ENCODE peak calls at places on chromosome 2, in five cellular contexts. One of them, this sample, is unnamed.

GRCh38 chr2:197647961-197648690 is 27.3 kb downstream of the RFTN2 start:
- DNase-seq in IMR-90: peak; percentile 85
- DNase-seq in tibial artery: no peak
- DNase-seq in pancreas: no peak
- DNase-seq in CD4-positive, alpha-beta memory T cell: no peak
- DNase-seq in this sample: no peak

GRCh38 chr2:53865264-53865663 is 5.5 kb upstream of the GPR75 start:
- DNase-seq in IMR-90: no peak
- DNase-seq in pancreas: no peak
- DNase-seq in CD4-positive, alpha-beta memory T cell: no peak
- DNase-seq in tibial artery: no peak
- DNase-seq in this sample: no peak

GRCh38 chr2:219675206-219675605 is 47.8 kb downstream of the SLC4A3 start:
- DNase-seq in CD4-positive, alpha-beta memory T cell: no peak
- DNase-seq in IMR-90: no peak
- DNase-seq in pancreas: no peak
- DNase-seq in tibial artery: no peak
- DNase-seq in this sample: no peak

GRCh38 chr2:224833986-224834385 is 117.8 kb upstream of the CCDC195 start:
- DNase-seq in pancreas: no peak
- DNase-seq in CD4-positive, alpha-beta memory T cell: no peak
- DNase-seq in IMR-90: no peak
- DNase-seq in tibial artery: no peak
- DNase-seq in this sample: no peak

GRCh38 chr2:191593622-191594416 is 84.1 kb upstream of the NABP1 start:
- DNase-seq in pancreas: no peak
- DNase-seq in tibial artery: no peak
- DNase-seq in CD4-positive, alpha-beta memory T cell: no peak
- DNase-seq in IMR-90: peak; percentile 38
- DNase-seq in this sample: no peak

GRCh38 chr2:238462782-238463396 is 36.2 kb downstream of the ASB1 start:
- DNase-seq in IMR-90: peak; percentile 58
- DNase-seq in tibial artery: no peak
- DNase-seq in CD4-positive, alpha-beta memory T cell: peak; percentile 58
- DNase-seq in pancreas: no peak
- DNase-seq in this sample: no peak

GRCh38 chr2:199581935-199582336 is 124.2 kb upstream of the SATB2 start:
- DNase-seq in IMR-90: peak; percentile 11
- DNase-seq in CD4-positive, alpha-beta memory T cell: no peak
- DNase-seq in pancreas: no peak
- DNase-seq in tibial artery: no peak
- DNase-seq in this sample: no peak

GRCh38 chr2:187358531-187358930 is 89.5 kb downstream of the CALCRL start:
- DNase-seq in pancreas: no peak
- DNase-seq in tibial artery: no peak
- DNase-seq in IMR-90: no peak
- DNase-seq in CD4-positive, alpha-beta memory T cell: no peak
- DNase-seq in this sample: no peak

GRCh38 chr2:17706845-17707244 is 46.8 kb downstream of the SMC6 start:
- DNase-seq in pancreas: no peak
- DNase-seq in CD4-positive, alpha-beta memory T cell: no peak
- DNase-seq in IMR-90: no peak
- DNase-seq in tibial artery: no peak
- DNase-seq in this sample: no peak

DNA sequence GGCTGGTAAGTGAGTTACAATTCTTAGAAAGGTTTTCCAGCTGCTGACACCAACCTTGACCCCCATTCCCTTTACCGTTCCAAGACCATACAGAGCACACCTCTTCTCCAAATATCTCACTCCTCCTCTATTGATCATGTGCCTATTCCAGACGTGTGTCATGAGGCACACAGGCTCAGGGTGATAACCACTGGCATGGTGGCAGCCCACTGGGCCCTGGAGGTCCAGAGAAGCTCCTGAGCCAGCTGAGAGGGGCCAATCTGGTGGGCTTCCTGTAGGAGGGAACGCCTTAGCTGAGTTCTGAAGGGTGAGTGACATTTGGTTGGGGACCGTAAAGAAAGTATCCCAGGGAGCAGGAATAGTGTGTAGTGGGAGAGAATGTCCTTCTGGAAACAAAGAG is 28.3 kb downstream of the ZAP70 start:
- DNase-seq in CD4-positive, alpha-beta memory T cell: no peak
- DNase-seq in pancreas: no peak
- DNase-seq in tibial artery: no peak
- DNase-seq in IMR-90: no peak
- DNase-seq in this sample: no peak
- H3K4me1 ChIP-seq in CD4-positive, alpha-beta memory T cell: peaks cover 65% of the 10 kb centered on the region
- H3K4me1 ChIP-seq in pancreas: no peaks in the 10 kb centered on the region
- H3K4me1 ChIP-seq in tibial artery: no peaks in the 10 kb centered on the region
- H3K4me1 ChIP-seq in IMR-90: peaks cover 4% of the 10 kb centered on the region
- H3K4me1 ChIP-seq in this sample: no peaks in the 10 kb centered on the region

DNA sequence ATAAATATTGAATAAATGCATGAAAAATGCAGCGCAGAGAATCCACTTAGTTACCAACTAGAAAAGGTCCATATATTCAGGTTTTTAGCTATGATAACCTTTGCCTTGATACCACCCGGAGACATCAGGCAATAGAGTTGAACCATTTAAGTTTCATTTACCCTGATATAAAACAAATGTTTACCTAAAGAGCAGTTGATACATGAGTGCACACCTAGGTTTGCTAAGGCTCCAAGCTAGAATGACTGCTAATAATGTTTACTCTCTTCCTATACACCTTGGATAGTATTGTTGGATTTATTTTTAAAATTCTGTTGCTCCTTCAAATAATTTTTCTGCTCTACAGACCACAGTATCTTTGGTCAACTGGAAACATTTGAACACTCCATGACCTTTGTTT is 1463.6 kb downstream of the LRP1B start:
- DNase-seq in CD4-positive, alpha-beta memory T cell: no peak
- DNase-seq in IMR-90: no peak
- DNase-seq in tibial artery: no peak
- DNase-seq in pancreas: no peak
- DNase-seq in this sample: no peak
- H3K27ac ChIP-seq in CD4-positive, alpha-beta memory T cell: no peak overlapping the region
- H3K27ac ChIP-seq in IMR-90: no peak overlapping the region
- H3K27ac ChIP-seq in tibial artery: no peak overlapping the region
- H3K27ac ChIP-seq in pancreas: no peak overlapping the region
- H3K27ac ChIP-seq in this sample: no peak overlapping the region

GRCh38 chr2:190415251-190415650 is 7.1 kb downstream of the MFSD6 start:
- DNase-seq in tibial artery: no peak
- DNase-seq in CD4-positive, alpha-beta memory T cell: no peak
- DNase-seq in IMR-90: no peak
- DNase-seq in pancreas: no peak
- DNase-seq in this sample: no peak

GRCh38 chr2:190415794-190416729 is 7.9 kb downstream of the MFSD6 start:
- DNase-seq in tibial artery: no peak
- DNase-seq in IMR-90: no peak
- DNase-seq in CD4-positive, alpha-beta memory T cell: peak; percentile 18
- DNase-seq in pancreas: no peak
- DNase-seq in this sample: no peak

GRCh38 chr2:190412971-190413370 is 4.8 kb downstream of the MFSD6 start:
- DNase-seq in tibial artery: no peak
- DNase-seq in pancreas: no peak
- DNase-seq in CD4-positive, alpha-beta memory T cell: no peak
- DNase-seq in IMR-90: no peak
- DNase-seq in this sample: no peak

GRCh38 chr2:190410171-190410570 is 2.0 kb downstream of the MFSD6 start:
- DNase-seq in tibial artery: no peak
- DNase-seq in CD4-positive, alpha-beta memory T cell: no peak
- DNase-seq in IMR-90: no peak
- DNase-seq in pancreas: no peak
- DNase-seq in this sample: no peak

DNA sequence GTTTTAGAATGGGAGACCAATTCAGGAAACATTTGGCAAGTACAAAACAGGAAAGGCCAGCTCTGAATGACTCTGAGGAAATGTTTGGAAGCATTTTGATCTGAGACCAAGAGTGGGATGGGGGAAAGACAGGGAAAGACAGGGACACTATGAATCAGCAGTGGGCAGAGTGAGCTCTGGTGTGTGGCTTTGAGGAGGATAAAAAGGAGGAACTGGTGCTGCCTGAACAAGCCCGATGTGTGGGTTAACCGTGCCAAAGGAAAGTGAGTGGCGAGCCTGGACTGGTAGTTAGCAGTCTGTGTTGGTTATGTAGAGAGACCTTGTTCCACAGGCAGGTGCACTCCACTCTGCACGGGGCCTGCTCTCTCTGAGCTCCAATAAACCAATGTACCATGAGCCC is 5.3 kb downstream of the MFSD6 start:
- DNase-seq in pancreas: no peak
- DNase-seq in IMR-90: no peak
- DNase-seq in tibial artery: no peak
- DNase-seq in CD4-positive, alpha-beta memory T cell: no peak
- DNase-seq in this sample: no peak
- H3K4me1 ChIP-seq in pancreas: peaks cover 4% of the 10 kb centered on the region
- H3K4me1 ChIP-seq in IMR-90: peaks cover 2% of the 10 kb centered on the region
- H3K4me1 ChIP-seq in tibial artery: no peaks in the 10 kb centered on the region
- H3K4me1 ChIP-seq in CD4-positive, alpha-beta memory T cell: peaks cover 78% of the 10 kb centered on the region
- H3K4me1 ChIP-seq in this sample: no peaks in the 10 kb centered on the region

DNA sequence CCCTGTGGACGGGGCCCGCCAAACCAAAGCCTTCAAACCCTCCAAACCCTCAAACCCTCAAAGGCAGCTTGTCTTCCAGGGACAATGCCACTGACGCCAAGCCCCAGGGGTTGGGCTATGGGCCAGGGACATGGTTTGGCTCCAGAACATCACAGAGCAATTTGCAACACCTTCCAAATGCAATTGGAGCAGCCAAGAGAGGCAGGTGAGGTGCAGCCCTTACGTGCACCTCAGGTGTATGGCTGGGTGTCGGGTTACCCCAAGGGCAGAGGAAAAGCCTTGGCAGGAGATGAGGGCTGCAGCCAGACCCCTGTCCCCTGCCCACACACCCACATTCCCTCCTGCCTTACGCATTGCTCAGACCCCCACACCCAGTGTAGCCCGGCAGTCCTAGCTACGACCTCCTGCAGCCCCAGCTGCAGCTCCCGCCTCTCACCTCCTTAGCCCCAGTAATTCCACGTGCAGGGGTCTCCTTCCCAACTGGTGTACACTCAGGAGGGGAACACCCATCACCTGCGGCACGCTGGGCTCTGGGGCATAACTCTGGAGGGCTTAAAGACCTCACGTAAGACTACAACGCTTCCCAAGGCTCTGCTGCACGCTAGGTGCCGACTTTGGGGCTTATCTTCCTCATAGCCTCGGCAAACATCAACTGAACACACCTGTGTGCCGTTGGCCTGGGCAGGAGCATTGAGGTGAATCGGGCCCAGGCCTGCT is 88.7 kb downstream of the TFCP2L1 start:
- DNase-seq in pancreas: peak; percentile 45
- DNase-seq in IMR-90: no peak
- DNase-seq in tibial artery: no peak
- DNase-seq in CD4-positive, alpha-beta memory T cell: no peak
- DNase-seq in this sample: peak; percentile 62
- H3K27ac ChIP-seq in pancreas: no peak overlapping the region
- H3K27ac ChIP-seq in IMR-90: no peak overlapping the region
- H3K27ac ChIP-seq in tibial artery: peak overlapping the region; percentile 84
- H3K27ac ChIP-seq in CD4-positive, alpha-beta memory T cell: no peak overlapping the region
- H3K27ac ChIP-seq in this sample: peak overlapping the region; percentile 83